ENCODE peak calls at places on chromosomes 6 and 20, in nine cellular contexts. J, A, C, G, F, W, U, N and X are unnamed samples.

GRCh38 chr6:37981626-37982025 is 162.1 kb downstream of the ZFAND3 start:
- DNase-seq in J (no peak), A (no peak), C (no peak), G (no peak), F (no peak), W (no peak), U (no peak), N (no peak), X (no peak)

GRCh38 chr20:31901615-31902014 is 31.2 kb downstream of the TTLL9 start:
- DNase-seq in J (no peak), A (no peak), C (no peak), G (no peak), F (no peak), W (no peak), U (no peak), N (no peak), X (no peak)

GRCh38 chr6:157690441-157691210 is 132.4 kb upstream of the SNX9 start:
- DNase-seq in J (no peak), A (no peak), C (no peak), G (no peak), F (no peak), W (no peak), U (no peak), N (no peak), X (no peak)

GRCh38 chr6:6220718-6221117 is 99.7 kb downstream of the F13A1 start:
- DNase-seq in J (no peak), A (no peak), C (no peak), G (no peak), F (no peak), W (no peak), U (peak), N (no peak), X (no peak)

GRCh38 chr20:9241721-9242427 is 173.0 kb downstream of the PLCB4 start:
- DNase-seq in J (no peak), A (no peak), C (no peak), G (no peak), F (no peak), W (no peak), U (peak), N (peak), X (no peak)

GRCh38 chr6:46011241-46012085 is 4.2 kb downstream of the CLIC5 start:
- DNase-seq in J (peak), A (peak), C (peak), G (no peak), F (no peak), W (no peak), U (no peak), N (no peak), X (no peak)

GRCh38 chr20:33277471-33278441 is 5.3 kb upstream of the BPIFB1 start:
- DNase-seq in J (no peak), A (no peak), C (no peak), G (no peak), F (no peak), W (no peak), U (peak), N (no peak), X (no peak)

GRCh38 chr6:138107752-138108592 is 753 bp upstream of the PERP start:
- DNase-seq in J (no peak), A (no peak), C (peak), G (no peak), F (no peak), W (no peak), U (peak), N (no peak), X (no peak)

GRCh38 chr20:11178946-11179654 is 505.3 kb upstream of the JAG1 start:
- DNase-seq in J (no peak), A (peak), C (no peak), G (no peak), F (peak), W (no peak), U (peak), N (peak), X (peak)